ENCODE peak calls at places on chromosomes 1 and 21, in nine cellular contexts. M is tibial nerve; T is CD8-positive, alpha-beta T cell; V is PC-9; K is fibroblast of pulmonary artery; C is cardiac fibroblast; E is hepatocyte; B is fibroblast of mammary gland; D is epithelial cell of esophagus. Y is an unnamed sample.

GRCh38 chr1:42736571-42737200 is 3.4 kb downstream of the CLDN19 start:
- DNase-seq in M (no peak), T (no peak), V (no peak), K (no peak), C (no peak), E (no peak), B (no peak), D (no peak), Y (no peak)

GRCh38 chr21:26826801-26827200 is 18.4 kb downstream of the ADAMTS1 start:
- DNase-seq in M (no peak), T (no peak), V (no peak), K (no peak), C (peak; percentile 40), E (no peak), B (no peak), D (peak; percentile 84), Y (no peak)

GRCh38 chr1:192399161-192399560 is 82.4 kb downstream of the RGS21 start:
- DNase-seq in M (no peak), T (no peak), V (no peak), K (peak; percentile 6), C (no peak), E (peak; percentile 26), B (no peak), D (no peak), Y (no peak)

GRCh38 chr1:157399984-157400382 is 152.3 kb downstream of the FCRL5 start:
- DNase-seq in M (no peak), T (no peak), V (no peak), K (peak; percentile 6), C (no peak), E (peak; percentile 41), B (no peak), D (peak; percentile 7), Y (no peak)

GRCh38 chr21:18499761-18500376 is 96.3 kb upstream of the TMPRSS15 start:
- DNase-seq in M (peak; percentile 69), T (no peak), V (peak; percentile 4), K (peak; percentile 56), C (peak; percentile 49), E (peak; percentile 77), B (peak; percentile 48), D (peak; percentile 38), Y (no peak)

GRCh38 chr1:65418522-65419185 is 1.8 kb upstream of the LEPR start:
- DNase-seq in M (no peak), T (no peak), V (no peak), K (no peak), C (no peak), E (no peak), B (no peak), D (peak; percentile 64), Y (no peak)

GRCh38 chr1:164320780-164321683 is 238.0 kb upstream of the PBX1 start:
- DNase-seq in M (no peak), T (no peak), V (no peak), K (peak; percentile 13), C (peak; percentile 32), E (peak; percentile 59), B (peak; percentile 36), D (peak; percentile 15), Y (no peak)

GRCh38 chr1:18121072-18121820 is 13.6 kb downstream of the IGSF21 start:
- DNase-seq in M (no peak), T (no peak), V (no peak), K (no peak), C (no peak), E (no peak), B (no peak), D (no peak), Y (no peak)

GRCh38 chr1:23798662-23799142 is 1.9 kb downstream of the GALE start:
- DNase-seq in M (no peak), T (no peak), V (no peak), K (no peak), C (no peak), E (no peak), B (no peak), D (no peak), Y (no peak)

GRCh38 chr1:21663251-21663950 is 5.8 kb downstream of the RAP1GAP start:
- DNase-seq in M (no peak), T (no peak), V (no peak), K (no peak), C (no peak), E (no peak), B (no peak), D (no peak), Y (no peak)
- H3K4me3 ChIP-seq in M (no peak overlapping the region), T (no peak overlapping the region), V (no peak overlapping the region), K (no peak overlapping the region), C (no peak overlapping the region), E (no peak overlapping the region), B (no peak overlapping the region), D (no peak overlapping the region), Y (no peak overlapping the region)

GRCh38 chr1:17120962-17121837 is 1.9 kb upstream of the PADI2 start:
- DNase-seq in M (no peak), T (no peak), V (no peak), K (peak; percentile 36), C (peak; percentile 57), E (no peak), B (peak; percentile 29), D (no peak), Y (no peak)
- TF ChIP-seq CTCF in M (no peak), T (no peak), V (no peak), K (no peak), C (no peak), E (no peak), B (no peak), D (no peak), Y (no peak)

GRCh38 chr1:12540580-12541273 is 77.3 kb downstream of the DHRS3 start:
- DNase-seq in M (no peak), T (no peak), V (no peak), K (no peak), C (no peak), E (no peak), B (no peak), D (no peak), Y (no peak)
- H3K4me3 ChIP-seq in M (peak overlapping the region; percentile 1), T (no peak overlapping the region), V (no peak overlapping the region), K (no peak overlapping the region), C (no peak overlapping the region), E (no peak overlapping the region), B (no peak overlapping the region), D (no peak overlapping the region), Y (no peak overlapping the region)

DNA sequence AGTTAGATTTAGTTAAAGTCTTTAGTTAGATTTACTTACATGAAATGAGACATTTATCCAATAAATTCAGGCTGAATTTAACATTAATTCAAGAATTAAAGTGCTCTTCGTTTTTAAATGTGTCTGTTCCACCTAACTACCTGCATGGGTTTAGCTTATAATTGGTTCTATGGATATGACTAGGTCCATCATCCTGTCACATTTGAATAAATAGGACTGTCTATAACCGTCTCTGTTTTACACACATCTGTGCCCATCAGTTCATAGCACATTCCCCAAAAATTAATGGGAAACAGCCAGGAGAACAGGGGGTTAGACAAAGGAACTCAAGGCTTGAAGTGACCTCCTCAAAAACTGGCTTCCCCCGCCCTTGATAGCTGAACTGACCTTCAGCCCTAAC is 219.6 kb downstream of the MRPL39 start:
- DNase-seq in M (no peak), T (no peak), V (no peak), K (no peak), C (no peak), E (no peak), B (no peak), D (no peak), Y (no peak)
- TF ChIP-seq CTCF in M (no peak), T (no peak), V (no peak), K (no peak), C (no peak), E (no peak), B (no peak), D (no peak), Y (no peak)

GRCh38 chr1:115837762-115838421 is 3.0 kb downstream of the NHLH2 start:
- DNase-seq in M (no peak), T (no peak), V (no peak), K (no peak), C (no peak), E (peak; percentile 16), B (no peak), D (peak; percentile 51), Y (no peak)

GRCh38 chr1:115837386-115837761 is 3.6 kb downstream of the NHLH2 start:
- DNase-seq in M (no peak), T (no peak), V (no peak), K (no peak), C (no peak), E (no peak), B (no peak), D (no peak), Y (no peak)

GRCh38 chr1:115839706-115840095 is 1.2 kb downstream of the NHLH2 start:
- DNase-seq in M (no peak), T (no peak), V (no peak), K (no peak), C (no peak), E (no peak), B (no peak), D (peak; percentile 19), Y (no peak)

GRCh38 chr1:115838426-115838804 is 2.5 kb downstream of the NHLH2 start:
- DNase-seq in M (no peak), T (no peak), V (no peak), K (no peak), C (no peak), E (no peak), B (no peak), D (no peak), Y (no peak)

GRCh38 chr1:115838805-115839705 is 1.9 kb downstream of the NHLH2 start:
- DNase-seq in M (no peak), T (no peak), V (peak; percentile 12), K (no peak), C (peak; percentile 10), E (peak; percentile 25), B (peak; percentile 18), D (peak; percentile 85), Y (no peak)
- H3K4me3 ChIP-seq in M (peak overlapping the region; percentile 17), T (no peak overlapping the region), V (no peak overlapping the region), K (no peak overlapping the region), C (no peak overlapping the region), E (peak overlapping the region; percentile 16), B (peak overlapping the region; percentile 25), D (peak overlapping the region; percentile 51), Y (no peak overlapping the region)

Y was measured in GM12864.